ENCODE peak calls at places on chromosomes 3 and 15, in nine cellular contexts. One of them, this sample, is unnamed.

GRCh38 chr3:143267984-143268383 is 148.4 kb downstream of the CHST2 start:
- DNase-seq in NCI-H226: no peak
- DNase-seq in Peyer's patch: no peak
- DNase-seq in stimulated activated CD4-positive, alpha-beta T cell treated with anti-CD3 and anti-CD28 coated beads, TNF-alpha, amount 100 ng/mL, for 4 hours: no peak
- DNase-seq in Caki2: no peak
- DNase-seq in hepatocyte: no peak
- DNase-seq in memory B cell: no peak
- DNase-seq in breast epithelium: no peak
- DNase-seq in GM10248: no peak
- DNase-seq in this sample: no peak

GRCh38 chr3:94019659-94020058 is 8.7 kb downstream of the STX19 start:
- DNase-seq in Peyer's patch: no peak
- DNase-seq in stimulated activated CD4-positive, alpha-beta T cell treated with anti-CD3 and anti-CD28 coated beads, TNF-alpha, amount 100 ng/mL, for 4 hours: no peak
- DNase-seq in NCI-H226: no peak
- DNase-seq in GM10248: no peak
- DNase-seq in Caki2: no peak
- DNase-seq in hepatocyte: no peak
- DNase-seq in memory B cell: no peak
- DNase-seq in breast epithelium: no peak
- DNase-seq in this sample: no peak

GRCh38 chr3:159236306-159236705 is 434.5 kb downstream of the MFSD1 start:
- DNase-seq in hepatocyte: no peak
- DNase-seq in GM10248: no peak
- DNase-seq in breast epithelium: no peak
- DNase-seq in Caki2: no peak
- DNase-seq in Peyer's patch: no peak
- DNase-seq in NCI-H226: no peak
- DNase-seq in memory B cell: no peak
- DNase-seq in stimulated activated CD4-positive, alpha-beta T cell treated with anti-CD3 and anti-CD28 coated beads, TNF-alpha, amount 100 ng/mL, for 4 hours: no peak
- DNase-seq in this sample: no peak

GRCh38 chr3:138686771-138687221 is 78.2 kb downstream of the FAIM start:
- DNase-seq in breast epithelium: no peak
- DNase-seq in Caki2: peak; percentile 78
- DNase-seq in memory B cell: no peak
- DNase-seq in Peyer's patch: no peak
- DNase-seq in hepatocyte: peak; percentile 21
- DNase-seq in NCI-H226: peak; percentile 38
- DNase-seq in stimulated activated CD4-positive, alpha-beta T cell treated with anti-CD3 and anti-CD28 coated beads, TNF-alpha, amount 100 ng/mL, for 4 hours: no peak
- DNase-seq in GM10248: peak; percentile 59
- DNase-seq in this sample: no peak

GRCh38 chr3:131260525-131260924 is 121.0 kb upstream of the NUDT16 start:
- DNase-seq in memory B cell: no peak
- DNase-seq in Caki2: no peak
- DNase-seq in stimulated activated CD4-positive, alpha-beta T cell treated with anti-CD3 and anti-CD28 coated beads, TNF-alpha, amount 100 ng/mL, for 4 hours: no peak
- DNase-seq in GM10248: no peak
- DNase-seq in Peyer's patch: no peak
- DNase-seq in NCI-H226: peak; percentile 39
- DNase-seq in hepatocyte: no peak
- DNase-seq in breast epithelium: no peak
- DNase-seq in this sample: no peak

GRCh38 chr3:50474717-50475116 is 28.7 kb downstream of the CACNA2D2 start:
- DNase-seq in stimulated activated CD4-positive, alpha-beta T cell treated with anti-CD3 and anti-CD28 coated beads, TNF-alpha, amount 100 ng/mL, for 4 hours: no peak
- DNase-seq in Peyer's patch: no peak
- DNase-seq in hepatocyte: no peak
- DNase-seq in memory B cell: no peak
- DNase-seq in NCI-H226: no peak
- DNase-seq in Caki2: no peak
- DNase-seq in GM10248: no peak
- DNase-seq in breast epithelium: no peak
- DNase-seq in this sample: no peak

GRCh38 chr15:38652998-38653397 is 88.4 kb upstream of the RASGRP1 start:
- DNase-seq in hepatocyte: no peak
- DNase-seq in Caki2: no peak
- DNase-seq in Peyer's patch: no peak
- DNase-seq in NCI-H226: no peak
- DNase-seq in breast epithelium: no peak
- DNase-seq in stimulated activated CD4-positive, alpha-beta T cell treated with anti-CD3 and anti-CD28 coated beads, TNF-alpha, amount 100 ng/mL, for 4 hours: peak; percentile 19
- DNase-seq in memory B cell: no peak
- DNase-seq in GM10248: no peak
- DNase-seq in this sample: no peak

GRCh38 chr15:42226648-42227047 is 18.5 kb upstream of the VPS39 start:
- DNase-seq in hepatocyte: no peak
- DNase-seq in Peyer's patch: no peak
- DNase-seq in NCI-H226: no peak
- DNase-seq in Caki2: no peak
- DNase-seq in stimulated activated CD4-positive, alpha-beta T cell treated with anti-CD3 and anti-CD28 coated beads, TNF-alpha, amount 100 ng/mL, for 4 hours: no peak
- DNase-seq in memory B cell: no peak
- DNase-seq in GM10248: no peak
- DNase-seq in breast epithelium: no peak
- DNase-seq in this sample: no peak

GRCh38 chr3:11290743-11291680 is 18.8 kb downstream of the ATG7 start:
- DNase-seq in NCI-H226: peak; percentile 72
- DNase-seq in Caki2: peak; percentile 54
- DNase-seq in breast epithelium: no peak
- DNase-seq in GM10248: no peak
- DNase-seq in stimulated activated CD4-positive, alpha-beta T cell treated with anti-CD3 and anti-CD28 coated beads, TNF-alpha, amount 100 ng/mL, for 4 hours: no peak
- DNase-seq in hepatocyte: no peak
- DNase-seq in memory B cell: no peak
- DNase-seq in Peyer's patch: no peak
- DNase-seq in this sample: no peak

GRCh38 chr15:57792729-57793449 is 86.4 kb downstream of the POLR2M start:
- DNase-seq in memory B cell: no peak
- DNase-seq in Peyer's patch: peak; percentile 73
- DNase-seq in hepatocyte: peak; percentile 52
- DNase-seq in stimulated activated CD4-positive, alpha-beta T cell treated with anti-CD3 and anti-CD28 coated beads, TNF-alpha, amount 100 ng/mL, for 4 hours: no peak
- DNase-seq in GM10248: no peak
- DNase-seq in breast epithelium: no peak
- DNase-seq in NCI-H226: no peak
- DNase-seq in Caki2: no peak
- DNase-seq in this sample: no peak

GRCh38 chr3:8825153-8825825 is 55.9 kb upstream of the OXTR start:
- DNase-seq in breast epithelium: no peak
- DNase-seq in NCI-H226: no peak
- DNase-seq in stimulated activated CD4-positive, alpha-beta T cell treated with anti-CD3 and anti-CD28 coated beads, TNF-alpha, amount 100 ng/mL, for 4 hours: no peak
- DNase-seq in Caki2: no peak
- DNase-seq in GM10248: no peak
- DNase-seq in memory B cell: no peak
- DNase-seq in hepatocyte: peak; percentile 34
- DNase-seq in Peyer's patch: no peak
- DNase-seq in this sample: no peak

GRCh38 chr3:177345049-177345972 is 148.0 kb upstream of the TBL1XR1 start:
- DNase-seq in hepatocyte: peak; percentile 94
- DNase-seq in Caki2: peak; percentile 92
- DNase-seq in Peyer's patch: peak; percentile 79
- DNase-seq in GM10248: peak; percentile 40
- DNase-seq in stimulated activated CD4-positive, alpha-beta T cell treated with anti-CD3 and anti-CD28 coated beads, TNF-alpha, amount 100 ng/mL, for 4 hours: peak; percentile 50
- DNase-seq in breast epithelium: peak; percentile 92
- DNase-seq in NCI-H226: peak; percentile 94
- DNase-seq in memory B cell: no peak
- DNase-seq in this sample: peak; percentile 84

GRCh38 chr3:184343200-184343876 is 5.9 kb downstream of the FAM131A start:
- DNase-seq in Caki2: no peak
- DNase-seq in memory B cell: no peak
- DNase-seq in Peyer's patch: no peak
- DNase-seq in hepatocyte: no peak
- DNase-seq in breast epithelium: no peak
- DNase-seq in stimulated activated CD4-positive, alpha-beta T cell treated with anti-CD3 and anti-CD28 coated beads, TNF-alpha, amount 100 ng/mL, for 4 hours: no peak
- DNase-seq in GM10248: no peak
- DNase-seq in NCI-H226: no peak
- DNase-seq in this sample: no peak

GRCh38 chr3:184423567-184423966 is 43.7 kb downstream of the CHRD start:
- DNase-seq in Caki2: no peak
- DNase-seq in stimulated activated CD4-positive, alpha-beta T cell treated with anti-CD3 and anti-CD28 coated beads, TNF-alpha, amount 100 ng/mL, for 4 hours: no peak
- DNase-seq in hepatocyte: no peak
- DNase-seq in Peyer's patch: no peak
- DNase-seq in breast epithelium: no peak
- DNase-seq in GM10248: no peak
- DNase-seq in NCI-H226: no peak
- DNase-seq in memory B cell: no peak
- DNase-seq in this sample: no peak

GRCh38 chr3:32246079-32246675 is 7.7 kb downstream of the CMTM8 start:
- DNase-seq in NCI-H226: no peak
- DNase-seq in GM10248: no peak
- DNase-seq in Peyer's patch: no peak
- DNase-seq in stimulated activated CD4-positive, alpha-beta T cell treated with anti-CD3 and anti-CD28 coated beads, TNF-alpha, amount 100 ng/mL, for 4 hours: no peak
- DNase-seq in memory B cell: no peak
- DNase-seq in Caki2: peak; percentile 10
- DNase-seq in hepatocyte: no peak
- DNase-seq in breast epithelium: no peak
- DNase-seq in this sample: no peak

GRCh38 chr3:126124148-126124868 is 40.4 kb upstream of the SLC41A3 start:
- DNase-seq in breast epithelium: no peak
- DNase-seq in GM10248: no peak
- DNase-seq in Peyer's patch: no peak
- DNase-seq in Caki2: no peak
- DNase-seq in NCI-H226: no peak
- DNase-seq in hepatocyte: no peak
- DNase-seq in stimulated activated CD4-positive, alpha-beta T cell treated with anti-CD3 and anti-CD28 coated beads, TNF-alpha, amount 100 ng/mL, for 4 hours: no peak
- DNase-seq in memory B cell: no peak
- DNase-seq in this sample: no peak

GRCh38 chr3:158160958-158161357 is 51.1 kb downstream of the RSRC1 start:
- DNase-seq in stimulated activated CD4-positive, alpha-beta T cell treated with anti-CD3 and anti-CD28 coated beads, TNF-alpha, amount 100 ng/mL, for 4 hours: no peak
- DNase-seq in memory B cell: no peak
- DNase-seq in Caki2: peak; percentile 12
- DNase-seq in breast epithelium: no peak
- DNase-seq in GM10248: no peak
- DNase-seq in hepatocyte: peak; percentile 7
- DNase-seq in Peyer's patch: no peak
- DNase-seq in NCI-H226: peak; percentile 47
- DNase-seq in this sample: no peak

GRCh38 chr3:195461518-195462307 is 18.9 kb upstream of the ACAP2 start:
- DNase-seq in breast epithelium: no peak
- DNase-seq in Caki2: no peak
- DNase-seq in stimulated activated CD4-positive, alpha-beta T cell treated with anti-CD3 and anti-CD28 coated beads, TNF-alpha, amount 100 ng/mL, for 4 hours: no peak
- DNase-seq in memory B cell: no peak
- DNase-seq in NCI-H226: no peak
- DNase-seq in GM10248: no peak
- DNase-seq in Peyer's patch: peak; percentile 53
- DNase-seq in hepatocyte: no peak
- DNase-seq in this sample: no peak

GRCh38 chr3:70309591-70309990 is 2.8 kb downstream of the MDFIC2 start:
- DNase-seq in hepatocyte: no peak
- DNase-seq in GM10248: no peak
- DNase-seq in stimulated activated CD4-positive, alpha-beta T cell treated with anti-CD3 and anti-CD28 coated beads, TNF-alpha, amount 100 ng/mL, for 4 hours: no peak
- DNase-seq in memory B cell: no peak
- DNase-seq in breast epithelium: no peak
- DNase-seq in Peyer's patch: no peak
- DNase-seq in NCI-H226: no peak
- DNase-seq in Caki2: no peak
- DNase-seq in this sample: no peak

GRCh38 chr15:71806452-71806931 is 3.9 kb upstream of the NR2E3 start:
- DNase-seq in stimulated activated CD4-positive, alpha-beta T cell treated with anti-CD3 and anti-CD28 coated beads, TNF-alpha, amount 100 ng/mL, for 4 hours: no peak
- DNase-seq in NCI-H226: peak; percentile 82
- DNase-seq in breast epithelium: no peak
- DNase-seq in Caki2: peak; percentile 14
- DNase-seq in GM10248: peak; percentile 12
- DNase-seq in hepatocyte: no peak
- DNase-seq in memory B cell: no peak
- DNase-seq in Peyer's patch: no peak
- DNase-seq in this sample: no peak

GRCh38 chr3:151101270-151101954 is 15.9 kb downstream of the MED12L start:
- DNase-seq in stimulated activated CD4-positive, alpha-beta T cell treated with anti-CD3 and anti-CD28 coated beads, TNF-alpha, amount 100 ng/mL, for 4 hours: no peak
- DNase-seq in Peyer's patch: no peak
- DNase-seq in Caki2: no peak
- DNase-seq in GM10248: no peak
- DNase-seq in hepatocyte: peak; percentile 8
- DNase-seq in NCI-H226: no peak
- DNase-seq in breast epithelium: no peak
- DNase-seq in memory B cell: no peak
- DNase-seq in this sample: no peak

GRCh38 chr3:143775401-143775970 is 72.8 kb downstream of the SLC9A9 start:
- DNase-seq in hepatocyte: peak; percentile 57
- DNase-seq in breast epithelium: no peak
- DNase-seq in NCI-H226: peak; percentile 29
- DNase-seq in GM10248: peak; percentile 61
- DNase-seq in memory B cell: peak; percentile 6
- DNase-seq in stimulated activated CD4-positive, alpha-beta T cell treated with anti-CD3 and anti-CD28 coated beads, TNF-alpha, amount 100 ng/mL, for 4 hours: no peak
- DNase-seq in Caki2: peak; percentile 20
- DNase-seq in Peyer's patch: no peak
- DNase-seq in this sample: peak; percentile 8

GRCh38 chr15:52019394-52020252 is 604 bp downstream of the MAPK6 start:
- DNase-seq in breast epithelium: peak; percentile 79
- DNase-seq in NCI-H226: peak; percentile 87
- DNase-seq in stimulated activated CD4-positive, alpha-beta T cell treated with anti-CD3 and anti-CD28 coated beads, TNF-alpha, amount 100 ng/mL, for 4 hours: peak; percentile 38
- DNase-seq in Peyer's patch: peak; percentile 94
- DNase-seq in memory B cell: peak; percentile 51
- DNase-seq in hepatocyte: peak; percentile 94
- DNase-seq in Caki2: peak; percentile 78
- DNase-seq in GM10248: peak; percentile 73
- DNase-seq in this sample: no peak

GRCh38 chr15:45666119-45666875 is 31.5 kb downstream of the SQOR start:
- DNase-seq in memory B cell: no peak
- DNase-seq in stimulated activated CD4-positive, alpha-beta T cell treated with anti-CD3 and anti-CD28 coated beads, TNF-alpha, amount 100 ng/mL, for 4 hours: no peak
- DNase-seq in Caki2: no peak
- DNase-seq in breast epithelium: no peak
- DNase-seq in Peyer's patch: no peak
- DNase-seq in hepatocyte: no peak
- DNase-seq in GM10248: no peak
- DNase-seq in NCI-H226: no peak
- DNase-seq in this sample: no peak

GRCh38 chr15:39788108-39788507 is 5.5 kb upstream of the FSIP1 start:
- DNase-seq in NCI-H226: no peak
- DNase-seq in GM10248: no peak
- DNase-seq in memory B cell: no peak
- DNase-seq in Peyer's patch: no peak
- DNase-seq in hepatocyte: no peak
- DNase-seq in stimulated activated CD4-positive, alpha-beta T cell treated with anti-CD3 and anti-CD28 coated beads, TNF-alpha, amount 100 ng/mL, for 4 hours: no peak
- DNase-seq in breast epithelium: no peak
- DNase-seq in Caki2: no peak
- DNase-seq in this sample: no peak

GRCh38 chr3:20080956-20081554 is 40.8 kb downstream of the KAT2B start:
- DNase-seq in stimulated activated CD4-positive, alpha-beta T cell treated with anti-CD3 and anti-CD28 coated beads, TNF-alpha, amount 100 ng/mL, for 4 hours: no peak
- DNase-seq in memory B cell: no peak
- DNase-seq in NCI-H226: peak; percentile 40
- DNase-seq in GM10248: no peak
- DNase-seq in hepatocyte: peak; percentile 11
- DNase-seq in Peyer's patch: peak; percentile 67
- DNase-seq in Caki2: peak; percentile 34
- DNase-seq in breast epithelium: peak; percentile 47
- DNase-seq in this sample: no peak

GRCh38 chr3:45573591-45573990 is 21.0 kb upstream of the LIMD1 start:
- DNase-seq in GM10248: no peak
- DNase-seq in stimulated activated CD4-positive, alpha-beta T cell treated with anti-CD3 and anti-CD28 coated beads, TNF-alpha, amount 100 ng/mL, for 4 hours: no peak
- DNase-seq in hepatocyte: no peak
- DNase-seq in Caki2: no peak
- DNase-seq in memory B cell: no peak
- DNase-seq in breast epithelium: no peak
- DNase-seq in NCI-H226: no peak
- DNase-seq in Peyer's patch: no peak
- DNase-seq in this sample: no peak

GRCh38 chr15:89912674-89913396 is at the start of gene ARPIN:
- DNase-seq in NCI-H226: peak; percentile 59
- DNase-seq in breast epithelium: no peak
- DNase-seq in Peyer's patch: peak; percentile 80
- DNase-seq in hepatocyte: peak; percentile 78
- DNase-seq in stimulated activated CD4-positive, alpha-beta T cell treated with anti-CD3 and anti-CD28 coated beads, TNF-alpha, amount 100 ng/mL, for 4 hours: no peak
- DNase-seq in memory B cell: no peak
- DNase-seq in Caki2: peak; percentile 55
- DNase-seq in GM10248: no peak
- DNase-seq in this sample: no peak

GRCh38 chr3:192867645-192868044 is 50.0 kb downstream of the MB21D2 start:
- DNase-seq in memory B cell: no peak
- DNase-seq in Peyer's patch: no peak
- DNase-seq in NCI-H226: no peak
- DNase-seq in stimulated activated CD4-positive, alpha-beta T cell treated with anti-CD3 and anti-CD28 coated beads, TNF-alpha, amount 100 ng/mL, for 4 hours: no peak
- DNase-seq in hepatocyte: no peak
- DNase-seq in Caki2: no peak
- DNase-seq in breast epithelium: no peak
- DNase-seq in GM10248: no peak
- DNase-seq in this sample: no peak

GRCh38 chr15:82047493-82048446 is 2.0 kb upstream of the MEX3B start:
- DNase-seq in Peyer's patch: peak; percentile 53
- DNase-seq in Caki2: peak; percentile 8
- DNase-seq in breast epithelium: no peak
- DNase-seq in stimulated activated CD4-positive, alpha-beta T cell treated with anti-CD3 and anti-CD28 coated beads, TNF-alpha, amount 100 ng/mL, for 4 hours: no peak
- DNase-seq in NCI-H226: no peak
- DNase-seq in hepatocyte: peak; percentile 56
- DNase-seq in GM10248: no peak
- DNase-seq in memory B cell: no peak
- DNase-seq in this sample: no peak

GRCh38 chr3:138675393-138675792 is 66.8 kb downstream of the FAIM start:
- DNase-seq in stimulated activated CD4-positive, alpha-beta T cell treated with anti-CD3 and anti-CD28 coated beads, TNF-alpha, amount 100 ng/mL, for 4 hours: no peak
- DNase-seq in breast epithelium: no peak
- DNase-seq in NCI-H226: no peak
- DNase-seq in Peyer's patch: no peak
- DNase-seq in memory B cell: no peak
- DNase-seq in GM10248: no peak
- DNase-seq in Caki2: no peak
- DNase-seq in hepatocyte: no peak
- DNase-seq in this sample: no peak